ENCODE peak calls at places on chromosomes 16 and 17, in four cellular contexts. One of them, this sample, is unnamed.

GRCh38 chr16:16158741-16159374 is 64.4 kb downstream of the ABCC6 start:
- DNase-seq in GM12878: no peak
- DNase-seq in K562: no peak
- DNase-seq in HepG2: no peak
- DNase-seq in this sample: no peak

GRCh38 chr17:48045270-48046001 is 2.7 kb upstream of the NFE2L1 start:
- DNase-seq in GM12878: no peak
- DNase-seq in K562: peak
- DNase-seq in HepG2: no peak
- DNase-seq in this sample: no peak

GRCh38 chr16:80936410-80936809 is 70.3 kb downstream of the CMC2 start:
- DNase-seq in GM12878: no peak
- DNase-seq in K562: no peak
- DNase-seq in HepG2: no peak
- DNase-seq in this sample: no peak

GRCh38 chr16:71499775-71500364 is 10.7 kb upstream of the ZNF19 start:
- DNase-seq in GM12878: peak
- DNase-seq in K562: peak
- DNase-seq in HepG2: peak
- DNase-seq in this sample: peak

GRCh38 chr17:69134112-69134511 is 7.6 kb downstream of the ABCA6 start:
- DNase-seq in GM12878: no peak
- DNase-seq in K562: no peak
- DNase-seq in HepG2: no peak
- DNase-seq in this sample: no peak

GRCh38 chr17:73901661-73902415 is 257.6 kb upstream of the SDK2 start:
- DNase-seq in GM12878: no peak
- DNase-seq in K562: no peak
- DNase-seq in HepG2: no peak
- DNase-seq in this sample: no peak

GRCh38 chr17:71970312-71970711 is 150.5 kb upstream of the SOX9 start:
- DNase-seq in GM12878: no peak
- DNase-seq in K562: no peak
- DNase-seq in HepG2: no peak
- DNase-seq in this sample: no peak

GRCh38 chr17:63452091-63452978 is 6.2 kb upstream of the CYB561 start:
- DNase-seq in GM12878: no peak
- DNase-seq in K562: no peak
- DNase-seq in HepG2: no peak
- DNase-seq in this sample: no peak

GRCh38 chr16:68289202-68289601 is 21.5 kb downstream of the SLC7A6OS start:
- DNase-seq in GM12878: no peak
- DNase-seq in K562: no peak
- DNase-seq in HepG2: no peak
- DNase-seq in this sample: no peak

GRCh38 chr16:84362410-84362809 is 5.9 kb upstream of the ATP2C2 start:
- DNase-seq in GM12878: no peak
- DNase-seq in K562: no peak
- DNase-seq in HepG2: no peak
- DNase-seq in this sample: no peak

GRCh38 chr16:12455287-12455798 is 348.3 kb downstream of the CPPED1 start:
- DNase-seq in GM12878: no peak
- DNase-seq in K562: peak
- DNase-seq in HepG2: peak
- DNase-seq in this sample: peak

GRCh38 chr16:88464447-88465318 is 11.6 kb downstream of the ZFPM1 start:
- DNase-seq in GM12878: no peak
- DNase-seq in K562: no peak
- DNase-seq in HepG2: no peak
- DNase-seq in this sample: no peak

GRCh38 chr16:56424404-56424765 is 960 bp downstream of the AMFR start:
- DNase-seq in GM12878: no peak
- DNase-seq in K562: no peak
- DNase-seq in HepG2: no peak
- DNase-seq in this sample: peak

GRCh38 chr17:76200354-76200753 is 39.9 kb downstream of the RNF157 start:
- DNase-seq in GM12878: no peak
- DNase-seq in K562: no peak
- DNase-seq in HepG2: no peak
- DNase-seq in this sample: no peak

GRCh38 chr17:41369713-41370112 is at the start of gene KRT33B:
- DNase-seq in GM12878: no peak
- DNase-seq in K562: no peak
- DNase-seq in HepG2: no peak
- DNase-seq in this sample: no peak

GRCh38 chr17:61205931-61206330 is 193.7 kb upstream of the TBX2 start:
- DNase-seq in GM12878: no peak
- DNase-seq in K562: no peak
- DNase-seq in HepG2: no peak
- DNase-seq in this sample: no peak

GRCh38 chr17:78263736-78264340 is 32.4 kb downstream of the TMEM235 start:
- DNase-seq in GM12878: no peak
- DNase-seq in K562: no peak
- DNase-seq in HepG2: no peak
- DNase-seq in this sample: no peak

GRCh38 chr16:20956319-20956718 is 55.7 kb downstream of the LYRM1 start:
- DNase-seq in GM12878: no peak
- DNase-seq in K562: no peak
- DNase-seq in HepG2: no peak
- DNase-seq in this sample: peak

GRCh38 chr17:58666858-58667267 is 25.0 kb downstream of the TEX14 start:
- DNase-seq in GM12878: no peak
- DNase-seq in K562: peak
- DNase-seq in HepG2: no peak
- DNase-seq in this sample: no peak

GRCh38 chr16:27798241-27798640 is 248.3 kb downstream of the KATNIP start:
- DNase-seq in GM12878: no peak
- DNase-seq in K562: no peak
- DNase-seq in HepG2: no peak
- DNase-seq in this sample: no peak

GRCh38 chr17:16923097-16923903 is 48.6 kb downstream of the TNFRSF13B start:
- DNase-seq in GM12878: no peak
- DNase-seq in K562: no peak
- DNase-seq in HepG2: no peak
- DNase-seq in this sample: no peak

DNA sequence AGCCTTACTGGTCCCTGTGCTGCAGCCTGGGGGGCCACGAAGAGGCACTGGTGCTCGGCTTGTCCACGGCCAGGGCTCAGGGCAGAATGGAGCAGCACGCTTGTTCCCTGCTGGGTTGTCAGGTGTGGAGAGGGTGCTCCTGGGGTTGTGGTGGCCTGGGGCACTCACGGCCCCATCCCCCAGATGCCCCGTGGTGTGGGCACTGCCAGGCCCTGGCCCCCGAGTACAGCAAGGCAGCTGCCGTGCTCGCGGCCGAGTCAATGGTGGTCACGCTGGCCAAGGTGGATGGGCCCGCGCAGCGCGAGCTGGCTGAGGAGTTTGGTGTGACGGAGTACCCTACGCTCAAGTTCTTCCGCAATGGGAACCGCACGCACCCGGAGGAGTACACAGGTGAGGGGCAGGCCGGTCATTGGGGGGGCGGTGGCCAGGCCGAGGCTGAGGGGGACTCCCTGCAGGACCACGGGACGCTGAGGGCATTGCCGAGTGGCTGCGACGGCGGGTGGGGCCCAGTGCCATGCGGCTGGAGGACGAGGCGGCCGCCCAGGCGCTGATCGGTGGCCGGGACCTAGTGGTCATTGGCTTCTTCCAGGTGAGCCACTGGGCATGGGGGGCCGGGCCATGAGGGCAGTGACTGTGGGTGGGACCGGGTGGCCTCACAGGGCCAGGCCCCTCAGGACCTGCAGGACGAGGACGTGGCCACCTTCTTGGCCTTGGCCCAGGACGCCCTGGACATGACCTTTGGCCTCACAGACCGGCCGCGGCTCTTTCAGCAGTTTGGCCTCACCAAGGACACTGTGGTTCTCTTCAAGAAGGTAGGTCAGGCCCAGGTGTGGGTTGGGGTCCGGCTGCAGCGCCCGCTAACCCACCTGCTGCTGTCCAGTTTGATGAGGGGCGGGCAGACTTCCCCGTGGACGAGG is 1.5 kb downstream of the PDIA2 start:
- DNase-seq in GM12878: no peak
- DNase-seq in K562: no peak
- DNase-seq in HepG2: no peak
- DNase-seq in this sample: no peak
- TF ChIP-seq BHLHE40 in GM12878: no peak
- TF ChIP-seq BHLHE40 in K562: no peak
- TF ChIP-seq BHLHE40 in HepG2: no peak
- TF ChIP-seq BHLHE40 in this sample: no peak

GRCh38 chr17:258045-258734 is 76.7 kb upstream of the DOC2B start:
- DNase-seq in GM12878: no peak
- DNase-seq in K562: no peak
- DNase-seq in HepG2: no peak
- DNase-seq in this sample: no peak
- TF ChIP-seq FOXM1 in GM12878: no peak
- TF ChIP-seq FOXM1 in K562: no peak
- TF ChIP-seq FOXM1 in HepG2: no peak
- TF ChIP-seq FOXM1 in this sample: no peak

GRCh38 chr16:87463722-87464690 is 28.8 kb downstream of the ZCCHC14 start:
- DNase-seq in GM12878: no peak
- DNase-seq in K562: no peak
- DNase-seq in HepG2: peak
- DNase-seq in this sample: no peak
- TF ChIP-seq TARDBP in GM12878: no peak
- TF ChIP-seq TARDBP in K562: no peak
- TF ChIP-seq TARDBP in HepG2: no peak
- TF ChIP-seq TARDBP in this sample: no peak

GRCh38 chr17:42781639-42782401 is 1.4 kb downstream of the WNK4 start:
- DNase-seq in GM12878: no peak
- DNase-seq in K562: no peak
- DNase-seq in HepG2: no peak
- DNase-seq in this sample: no peak
- TF ChIP-seq BHLHE40 in GM12878: no peak
- TF ChIP-seq BHLHE40 in K562: no peak
- TF ChIP-seq BHLHE40 in HepG2: no peak
- TF ChIP-seq BHLHE40 in this sample: no peak

GRCh38 chr17:81432873-81433451 is 37.7 kb downstream of the BAHCC1 start:
- DNase-seq in GM12878: no peak
- DNase-seq in K562: no peak
- DNase-seq in HepG2: no peak
- DNase-seq in this sample: no peak

GRCh38 chr17:81435636-81436293 is 40.5 kb downstream of the BAHCC1 start:
- DNase-seq in GM12878: no peak
- DNase-seq in K562: no peak
- DNase-seq in HepG2: no peak
- DNase-seq in this sample: no peak

GRCh38 chr17:81434681-81435417 is 39.6 kb downstream of the BAHCC1 start:
- DNase-seq in GM12878: no peak
- DNase-seq in K562: no peak
- DNase-seq in HepG2: no peak
- DNase-seq in this sample: no peak

GRCh38 chr17:81433656-81434055 is 38.4 kb downstream of the BAHCC1 start:
- DNase-seq in GM12878: no peak
- DNase-seq in K562: no peak
- DNase-seq in HepG2: no peak
- DNase-seq in this sample: no peak

DNA sequence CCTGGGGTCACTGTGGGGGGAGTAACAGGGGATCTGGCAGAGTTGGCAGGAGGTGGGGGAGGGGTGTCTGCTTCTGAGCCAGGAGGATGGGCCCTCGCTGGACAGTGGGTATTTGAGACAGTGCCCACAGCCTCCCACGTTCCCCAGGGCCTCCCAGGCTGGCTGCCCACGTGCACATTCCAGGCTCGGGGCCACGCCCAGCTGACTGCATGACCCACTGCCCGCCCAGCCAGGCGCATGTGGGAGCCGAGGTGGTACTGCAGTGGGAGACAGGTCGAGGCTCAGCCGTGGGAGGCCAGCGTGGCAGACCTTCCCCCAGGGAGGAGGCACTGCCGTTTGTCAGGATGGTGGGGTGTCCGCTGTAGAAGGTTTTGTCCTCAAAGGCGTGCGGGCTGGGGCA is 38.8 kb downstream of the BAHCC1 start:
- DNase-seq in GM12878: no peak
- DNase-seq in K562: no peak
- DNase-seq in HepG2: no peak
- DNase-seq in this sample: no peak
- TF ChIP-seq FOXM1 in GM12878: no peak
- TF ChIP-seq FOXM1 in K562: no peak
- TF ChIP-seq FOXM1 in HepG2: no peak
- TF ChIP-seq FOXM1 in this sample: no peak

This sample was measured in HEK293T.